ENCODE peak calls at places on chromosome 13, in six cellular contexts. X, E, H, Y, P and V are unnamed samples.

GRCh38 chr13:48532146-48532472 is 771 bp downstream of the RCBTB2 start:
- DNase-seq in Y (no peak), E (peak; percentile 45), H (no peak), X (no peak), P (peak; percentile 54), V (peak; percentile 15)

GRCh38 chr13:60627071-60627686 is 230.2 kb downstream of the TDRD3 start:
- DNase-seq in H (no peak), Y (no peak), E (peak; percentile 56), P (no peak), X (no peak), V (no peak)

GRCh38 chr13:30907167-30907761 is 1.2 kb downstream of the MEDAG start:
- DNase-seq in P (no peak), Y (no peak), E (peak; percentile 52), X (no peak), H (no peak), V (no peak)

GRCh38 chr13:99496322-99497142 is 4.7 kb upstream of the TM9SF2 start:
- DNase-seq in X (peak; percentile 35), E (no peak), H (no peak), P (no peak), Y (no peak), V (peak; percentile 49)

GRCh38 chr13:42418184-42418583 is 146.2 kb downstream of the AKAP11 start:
- DNase-seq in E (no peak), X (no peak), H (no peak), Y (no peak), P (no peak), V (no peak)

GRCh38 chr13:42337808-42338600 is 66.1 kb downstream of the AKAP11 start:
- DNase-seq in X (no peak), Y (no peak), E (no peak), P (no peak), H (no peak), V (no peak)

GRCh38 chr13:73189365-73189764 is 130.6 kb downstream of the KLF5 start:
- DNase-seq in Y (no peak), E (peak; percentile 74), X (no peak), H (no peak), P (no peak), V (no peak)

GRCh38 chr13:103351035-103351828 is 285.0 kb upstream of the SLC10A2 start:
- DNase-seq in H (no peak), P (no peak), Y (no peak), X (peak; percentile 26), E (peak; percentile 15), V (no peak)

GRCh38 chr13:24308488-24309020 is 826 bp upstream of the C1QTNF9 start:
- DNase-seq in Y (no peak), H (no peak), E (no peak), P (no peak), X (no peak), V (no peak)

GRCh38 chr13:45055198-45055901 is 65.0 kb upstream of the GTF2F2 start:
- DNase-seq in E (peak; percentile 94), H (peak; percentile 48), P (no peak), Y (no peak), X (no peak), V (peak; percentile 39)

GRCh38 chr13:76293751-76294150 is 592.5 kb downstream of the KCTD12 start:
- DNase-seq in E (peak; percentile 8), X (no peak), H (no peak), Y (no peak), P (no peak), V (no peak)

GRCh38 chr13:83220241-83220640 is 662.0 kb downstream of the SLITRK1 start:
- DNase-seq in P (no peak), E (peak; percentile 78), H (no peak), X (no peak), Y (no peak), V (no peak)

GRCh38 chr13:66414196-66414800 is 815.8 kb downstream of the PCDH9 start:
- DNase-seq in Y (no peak), X (no peak), P (no peak), H (no peak), E (no peak), V (no peak)

GRCh38 chr13:40439928-40440327 is 226.5 kb downstream of the FOXO1 start:
- DNase-seq in P (no peak), E (no peak), H (no peak), X (peak; percentile 30), Y (no peak), V (no peak)

GRCh38 chr13:92575782-92576181 is 650.8 kb upstream of the GPC6 start:
- DNase-seq in E (peak; percentile 75), X (no peak), Y (no peak), H (no peak), P (no peak), V (no peak)

GRCh38 chr13:27374650-27375049 is 49.8 kb upstream of the GTF3A start:
- DNase-seq in X (peak; percentile 30), E (peak; percentile 85), Y (peak; percentile 21), P (no peak), H (no peak), V (peak; percentile 40)

GRCh38 chr13:111422352-111422751 is 101.9 kb downstream of the TEX29 start:
- DNase-seq in Y (no peak), H (no peak), E (no peak), P (no peak), X (no peak), V (no peak)

GRCh38 chr13:68897331-68897730 is 1210.3 kb upstream of the ATXN8OS start:
- DNase-seq in E (no peak), P (no peak), X (no peak), H (no peak), Y (no peak), V (no peak)

GRCh38 chr13:76720416-76720815 is 165.8 kb downstream of the KCTD12 start:
- DNase-seq in P (no peak), H (no peak), Y (no peak), E (no peak), X (no peak), V (no peak)

GRCh38 chr13:99354371-99354951 is 47.3 kb upstream of the GPR183 start:
- DNase-seq in H (no peak), P (no peak), E (peak; percentile 82), X (no peak), Y (no peak), V (no peak)

GRCh38 chr13:110907951-110908898 is 6.6 kb downstream of the ANKRD10 start:
- DNase-seq in Y (no peak), E (peak; percentile 97), H (peak; percentile 94), P (no peak), X (no peak), V (no peak)

GRCh38 chr13:24626449-24626848 is 53.8 kb upstream of the ATP12A start:
- DNase-seq in E (no peak), X (no peak), P (no peak), Y (no peak), H (no peak), V (no peak)

GRCh38 chr13:66835040-66835628 is 395.0 kb downstream of the PCDH9 start:
- DNase-seq in P (peak; percentile 81), H (no peak), E (no peak), X (peak; percentile 84), Y (peak; percentile 42), V (no peak)

GRCh38 chr13:114200673-114201005 is 21.6 kb downstream of the CFAP97D2 start:
- DNase-seq in X (no peak), Y (no peak), P (no peak), H (no peak), E (no peak), V (no peak)

GRCh38 chr13:73039201-73040108 is 19.4 kb upstream of the KLF5 start:
- DNase-seq in X (no peak), Y (no peak), E (no peak), H (no peak), P (no peak), V (no peak)

GRCh38 chr13:40197049-40197448 is 469.4 kb downstream of the FOXO1 start:
- DNase-seq in H (no peak), X (no peak), P (no peak), E (no peak), Y (no peak), V (no peak)

GRCh38 chr13:111448504-111448903 is 128.1 kb downstream of the TEX29 start:
- DNase-seq in H (no peak), X (no peak), P (no peak), Y (no peak), E (no peak), V (no peak)

GRCh38 chr13:81001828-81002385 is 661.0 kb upstream of the SPRY2 start:
- DNase-seq in Y (no peak), H (no peak), E (no peak), X (no peak), P (no peak), V (no peak)

GRCh38 chr13:44013666-44014291 is 134.1 kb downstream of the LACC1 start:
- DNase-seq in H (no peak), P (no peak), E (peak; percentile 33), X (no peak), Y (no peak), V (peak; percentile 7)

GRCh38 chr13:99442273-99442895 is 58.9 kb upstream of the TM9SF2 start:
- DNase-seq in H (no peak), Y (no peak), E (peak; percentile 61), X (no peak), P (no peak), V (no peak)

GRCh38 chr13:94657167-94657566 is 55.2 kb downstream of the SOX21 start:
- DNase-seq in P (no peak), X (no peak), Y (no peak), E (peak; percentile 65), H (no peak), V (no peak)

GRCh38 chr13:36086117-36086516 is 45.1 kb downstream of the DCLK1 start:
- DNase-seq in X (no peak), Y (no peak), H (no peak), E (no peak), P (no peak), V (no peak)
- TF ChIP-seq CTCF in X (no peak), Y (no peak), H (no peak), E (no peak), P (no peak), V (no peak)

GRCh38 chr13:20482275-20482761 is 43.3 kb downstream of the CRYL1 start:
- DNase-seq in Y (peak; percentile 36), P (no peak), X (no peak), H (no peak), E (peak; percentile 84), V (no peak)
- TF ChIP-seq CTCF in Y (no peak), P (no peak), X (no peak), H (no peak), E (peak; percentile 34), V (no peak)

GRCh38 chr13:35343417-35343816 is 133.1 kb downstream of the MAB21L1 start:
- DNase-seq in H (no peak), E (no peak), X (no peak), Y (no peak), P (peak; percentile 48), V (no peak)

GRCh38 chr13:35346494-35346893 is 130.0 kb downstream of the MAB21L1 start:
- DNase-seq in H (no peak), Y (no peak), P (no peak), E (no peak), X (no peak), V (no peak)

GRCh38 chr13:35349052-35349451 is 127.4 kb downstream of the MAB21L1 start:
- DNase-seq in X (no peak), P (no peak), E (no peak), Y (no peak), H (no peak), V (no peak)

GRCh38 chr13:35347679-35348205 is 128.7 kb downstream of the MAB21L1 start:
- DNase-seq in Y (no peak), E (no peak), X (no peak), P (no peak), H (no peak), V (no peak)

GRCh38 chr13:35345992-35346391 is 130.5 kb downstream of the MAB21L1 start:
- DNase-seq in H (no peak), E (no peak), P (no peak), Y (no peak), X (no peak), V (no peak)
- TF ChIP-seq CTCF in H (no peak), E (no peak), P (no peak), Y (no peak), X (no peak), V (no peak)

GRCh38 chr13:28754698-28755545 is 36.2 kb upstream of the SLC46A3 start:
- DNase-seq in P (no peak), E (no peak), X (peak; percentile 36), Y (no peak), H (no peak), V (no peak)
- TF ChIP-seq CTCF in P (peak; percentile 14), E (no peak), X (peak; percentile 60), Y (no peak), H (no peak), V (no peak)